ENCODE peak calls at places on chromosomes 5 and 9, in nine cellular contexts. O is HCT116; A is ovary; B is pancreas; G is fibroblast of lung; M is naive thymus-derived CD4-positive, alpha-beta T cell; N is H1; X is left lung; J is CD8-positive, alpha-beta memory T cell. P is an unnamed sample.
A peak's percentile ranks its signal among the peaks of the same experiment; 100 is the strongest.

GRCh38 chr5:107376546-107377276 is 294.0 kb downstream of the EFNA5 start:
- DNase-seq in G (peak; percentile 85), M (no peak), J (no peak), X (no peak), N (no peak), O (no peak), A (no peak), B (no peak), P (no peak)

GRCh38 chr5:180825768-180826525 is 23.3 kb upstream of the MGAT1 start:
- DNase-seq in G (peak; percentile 72), N (no peak), M (no peak), J (no peak), X (no peak), A (no peak), O (no peak), B (peak; percentile 71), P (no peak)

GRCh38 chr5:96942911-96943310 is 7.0 kb downstream of the LNPEP start:
- DNase-seq in G (no peak), B (no peak), J (no peak), O (no peak), X (no peak), N (no peak), A (no peak), M (no peak), P (no peak)

GRCh38 chr5:38916802-38917201 is 71.0 kb downstream of the OSMR start:
- DNase-seq in G (no peak), B (no peak), X (no peak), O (no peak), N (no peak), M (no peak), A (no peak), J (no peak), P (no peak)

GRCh38 chr5:53170748-53171349 is 61.3 kb upstream of the MOCS2 start:
- DNase-seq in N (no peak), M (peak; percentile 22), A (peak; percentile 18), G (peak; percentile 63), J (no peak), X (no peak), B (no peak), O (peak; percentile 32), P (no peak)

GRCh38 chr5:173855162-173855994 is 32.8 kb upstream of the CPEB4 start:
- DNase-seq in N (no peak), M (no peak), B (no peak), A (no peak), O (no peak), X (no peak), J (no peak), G (no peak), P (no peak)

GRCh38 chr9:27572566-27572917 is 739 bp downstream of the C9orf72 start:
- DNase-seq in B (no peak), J (peak; percentile 77), A (no peak), G (peak; percentile 39), N (no peak), O (no peak), M (peak; percentile 73), X (no peak), P (no peak)

GRCh38 chr9:131334568-131335105 is 45.1 kb downstream of the PLPP7 start:
- DNase-seq in B (peak; percentile 45), A (no peak), O (no peak), J (no peak), N (no peak), X (no peak), G (peak; percentile 60), M (no peak), P (peak; percentile 45)

GRCh38 chr5:96259211-96259772 is 173.8 kb downstream of the PCSK1 start:
- DNase-seq in N (no peak), J (no peak), B (no peak), A (no peak), O (no peak), G (peak; percentile 57), M (no peak), X (no peak), P (no peak)

GRCh38 chr9:98644011-98644410 is 64.7 kb downstream of the GABBR2 start:
- DNase-seq in B (no peak), J (no peak), N (no peak), X (no peak), A (no peak), M (no peak), G (no peak), O (no peak), P (no peak)

GRCh38 chr5:150442699-150443080 is 6.8 kb downstream of the RPS14 start:
- DNase-seq in A (no peak), N (no peak), J (no peak), O (no peak), M (no peak), G (no peak), X (no peak), B (no peak), P (no peak)

GRCh38 chr9:93122721-93123221 is 11.3 kb downstream of the NINJ1 start:
- DNase-seq in M (no peak), O (no peak), X (peak; percentile 55), B (peak; percentile 51), A (peak; percentile 23), G (no peak), N (no peak), J (peak; percentile 40), P (peak; percentile 71)

GRCh38 chr9:111896942-111897830 is 572 bp downstream of the UGCG start:
- DNase-seq in N (no peak), O (no peak), X (peak; percentile 89), B (peak; percentile 83), M (peak; percentile 38), A (peak; percentile 70), G (peak; percentile 44), J (peak; percentile 73), P (peak; percentile 93)

GRCh38 chr9:86854898-86855523 is 92.3 kb downstream of the GAS1 start:
- DNase-seq in B (no peak), G (peak; percentile 98), O (no peak), N (peak; percentile 36), X (no peak), J (no peak), M (no peak), A (peak; percentile 73), P (no peak)

GRCh38 chr5:115600771-115601170 is 1.5 kb downstream of the TICAM2 start:
- DNase-seq in M (no peak), N (no peak), G (peak; percentile 43), B (no peak), X (no peak), J (no peak), O (no peak), A (no peak), P (no peak)

GRCh38 chr5:55724276-55724675 is 12.2 kb upstream of the SLC38A9 start:
- DNase-seq in G (no peak), O (no peak), M (no peak), B (no peak), X (no peak), N (no peak), J (no peak), A (no peak), P (no peak)

DNA sequence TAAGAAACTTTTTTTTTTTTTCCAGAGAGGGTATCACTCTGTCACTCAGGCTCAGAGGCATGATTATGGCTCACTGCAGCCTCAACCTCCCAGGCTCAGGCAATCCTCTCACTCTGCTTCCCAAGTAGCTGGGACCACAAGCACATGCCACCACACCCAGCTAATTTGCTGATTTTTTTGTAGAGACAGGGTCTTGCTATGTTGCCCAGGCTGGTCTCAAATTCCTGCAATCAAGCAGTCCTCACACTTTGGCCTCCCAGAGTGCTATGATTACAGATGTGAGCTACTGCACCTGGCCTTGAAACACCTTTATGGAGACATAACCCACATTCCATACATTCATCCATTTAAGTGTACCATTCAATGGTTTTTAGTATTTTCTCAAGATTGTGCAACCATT is 23.7 kb upstream of the CCDC180 start:
- DNase-seq in O (no peak), B (no peak), G (no peak), J (no peak), X (no peak), M (no peak), A (no peak), N (no peak), P (no peak)
- H3K36me3 ChIP-seq in O (peaks cover 33% of the 10 kb centered on the region), B (no peaks in the 10 kb centered on the region), G (no peaks in the 10 kb centered on the region), J (peaks cover 29% of the 10 kb centered on the region), X (no peaks in the 10 kb centered on the region), M (peaks cover 8% of the 10 kb centered on the region), A (no peaks in the 10 kb centered on the region), N (no peaks in the 10 kb centered on the region), P (no peaks in the 10 kb centered on the region)

GRCh38 chr9:91920846-91921350 is 29.1 kb downstream of the ROR2 start:
- DNase-seq in J (no peak), A (no peak), G (no peak), N (no peak), O (no peak), B (no peak), M (no peak), X (no peak), P (no peak)
- H3K36me3 ChIP-seq in J (no peaks in the 10 kb centered on the region), A (no peaks in the 10 kb centered on the region), G (no peaks in the 10 kb centered on the region), N (no peaks in the 10 kb centered on the region), O (no peaks in the 10 kb centered on the region), B (no peaks in the 10 kb centered on the region), M (no peaks in the 10 kb centered on the region), X (no peaks in the 10 kb centered on the region), P (no peaks in the 10 kb centered on the region)

GRCh38 chr9:137555179-137555578 is 3.5 kb downstream of the MRPL41 start:
- DNase-seq in B (no peak), X (no peak), A (no peak), O (no peak), J (no peak), M (no peak), G (no peak), N (no peak), P (no peak)
- H3K36me3 ChIP-seq in B (no peaks in the 10 kb centered on the region), X (no peaks in the 10 kb centered on the region), A (no peaks in the 10 kb centered on the region), O (peaks cover 36% of the 10 kb centered on the region), J (peaks cover 6% of the 10 kb centered on the region), M (no peaks in the 10 kb centered on the region), G (peaks cover 12% of the 10 kb centered on the region), N (peaks cover 14% of the 10 kb centered on the region), P (peaks cover 43% of the 10 kb centered on the region)

GRCh38 chr9:128895556-128895955 is 13.6 kb downstream of the LRRC8A start:
- DNase-seq in J (no peak), B (no peak), M (no peak), A (no peak), X (no peak), N (no peak), O (no peak), G (no peak), P (no peak)

GRCh38 chr9:128892223-128892892 is 10.4 kb downstream of the LRRC8A start:
- DNase-seq in B (peak; percentile 71), G (peak; percentile 94), O (no peak), M (no peak), X (peak; percentile 86), A (peak; percentile 95), N (no peak), J (peak; percentile 63), P (peak; percentile 84)

GRCh38 chr9:128893354-128893753 is 11.4 kb downstream of the LRRC8A start:
- DNase-seq in J (no peak), M (no peak), G (no peak), O (no peak), B (no peak), A (no peak), N (no peak), X (no peak), P (no peak)

GRCh38 chr9:128891354-128892222 is 9.7 kb downstream of the LRRC8A start:
- DNase-seq in J (no peak), O (no peak), G (no peak), N (no peak), M (no peak), B (no peak), A (no peak), X (no peak), P (no peak)

DNA sequence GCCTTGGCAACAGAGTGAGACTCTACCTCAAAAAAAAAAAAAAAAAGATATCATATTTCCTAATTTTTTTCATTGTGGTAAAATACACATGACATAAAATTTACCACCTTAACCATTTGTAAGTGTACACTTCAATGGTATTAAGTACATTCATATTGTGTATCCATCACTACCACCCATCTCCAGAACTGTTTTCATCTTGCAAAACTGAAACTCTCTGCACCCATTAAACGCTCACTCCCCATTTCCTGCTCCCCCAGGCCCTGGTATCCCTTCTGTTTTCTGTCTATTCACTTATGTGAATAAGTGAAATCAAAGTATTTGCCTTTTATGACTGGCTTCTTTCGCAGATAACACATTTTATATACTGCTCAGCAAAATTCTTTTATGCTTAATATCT is 12.8 kb downstream of the LRRC8A start:
- DNase-seq in N (no peak), B (no peak), G (no peak), A (no peak), X (no peak), M (no peak), O (no peak), J (no peak), P (no peak)
- H3K36me3 ChIP-seq in N (peaks cover 2% of the 10 kb centered on the region), B (no peaks in the 10 kb centered on the region), G (peaks cover 10% of the 10 kb centered on the region), A (no peaks in the 10 kb centered on the region), X (no peaks in the 10 kb centered on the region), M (peaks cover 4% of the 10 kb centered on the region), O (peaks cover 4% of the 10 kb centered on the region), J (peaks cover 23% of the 10 kb centered on the region), P (peaks cover 74% of the 10 kb centered on the region)